ENCODE peak calls at places on chromosomes 3 and 15, in five cellular contexts. L is activated effector memory CD4-positive, alpha-beta T cell treated with Interleukin-2 at 50 U/mL for 16 hours; G is T-helper 9 cell; M is progenitor cell of endocrine pancreas; D is ACHN. V is an unnamed sample.
A peak's percentile ranks its signal among the peaks of the same experiment; 100 is the strongest.

GRCh38 chr3:119311191-119311925 is 17.2 kb downstream of the ARHGAP31 start:
- DNase-seq in D (peak; percentile 76), G (no peak), L (no peak), M (no peak), V (peak; percentile 14)

GRCh38 chr15:82100116-82100795 is 54.4 kb upstream of the MEX3B start:
- DNase-seq in G (no peak), M (no peak), D (no peak), L (no peak), V (no peak)

GRCh38 chr15:66563126-66563525 is 2.7 kb downstream of the LCTL start:
- DNase-seq in M (no peak), L (no peak), G (no peak), D (no peak), V (no peak)

GRCh38 chr3:150640256-150640655 is 37.1 kb downstream of the SELENOT start:
- DNase-seq in D (no peak), M (no peak), G (no peak), L (no peak), V (no peak)

GRCh38 chr3:127822836-127823589 is 698 bp upstream of the MGLL start:
- DNase-seq in G (no peak), D (peak; percentile 13), M (peak; percentile 22), L (no peak), V (peak; percentile 51)

GRCh38 chr3:150251654-150252053 is 156.4 kb upstream of the TSC22D2 start:
- DNase-seq in M (no peak), L (no peak), G (no peak), D (no peak), V (no peak)

GRCh38 chr3:124360626-124361025 is 368.7 kb upstream of the ROPN1 start:
- DNase-seq in D (no peak), G (no peak), M (no peak), L (no peak), V (no peak)

GRCh38 chr3:152444029-152444641 is 175.4 kb downstream of the MBNL1 start:
- DNase-seq in L (no peak), G (no peak), M (no peak), D (peak; percentile 71), V (peak; percentile 65)

GRCh38 chr15:55387027-55387426 is 21.1 kb downstream of the CCPG1 start:
- DNase-seq in G (no peak), D (no peak), L (no peak), M (no peak), V (no peak)

GRCh38 chr3:161859870-161860450 is 363.4 kb downstream of the OTOL1 start:
- DNase-seq in M (no peak), L (no peak), G (no peak), D (no peak), V (no peak)

GRCh38 chr15:56019060-56019793 is 25.8 kb upstream of the NEDD4 start:
- DNase-seq in M (no peak), L (no peak), G (no peak), D (no peak), V (no peak)

GRCh38 chr15:77632760-77633133 is at the start of gene LINGO1:
- DNase-seq in L (no peak), D (no peak), M (peak; percentile 42), G (no peak), V (peak; percentile 60)

GRCh38 chr15:100187677-100188076 is 154.1 kb downstream of the ADAMTS17 start:
- DNase-seq in D (no peak), L (no peak), M (no peak), G (no peak), V (no peak)

GRCh38 chr3:186283651-186284445 is 78.2 kb downstream of the DGKG start:
- DNase-seq in G (no peak), L (no peak), D (no peak), M (no peak), V (no peak)

GRCh38 chr3:175932586-175932985 is 1073.5 kb downstream of the NAALADL2 start:
- DNase-seq in M (no peak), L (no peak), G (no peak), D (no peak), V (peak; percentile 3)

GRCh38 chr3:126607214-126607908 is 47.6 kb downstream of the TXNRD3 start:
- DNase-seq in L (no peak), D (peak; percentile 29), G (no peak), M (no peak), V (peak; percentile 29)

V was measured in DMS53.